ENCODE peak calls at places on chromosomes 11 and 22, in four cellular contexts. One of them, this sample, is unnamed.

GRCh38 chr22:44828193-44828592 is 75.8 kb downstream of the ARHGAP8 start:
- DNase-seq in A549: peak
- DNase-seq in Caco-2: peak
- DNase-seq in H1: peak
- DNase-seq in this sample: no peak

GRCh38 chr11:47306484-47306844 is 36.5 kb downstream of the MADD start:
- DNase-seq in H1: no peak
- DNase-seq in Caco-2: no peak
- DNase-seq in A549: no peak
- DNase-seq in this sample: no peak

GRCh38 chr11:131776211-131776610 is 405.8 kb downstream of the NTM start:
- DNase-seq in Caco-2: no peak
- DNase-seq in A549: no peak
- DNase-seq in H1: no peak
- DNase-seq in this sample: no peak

GRCh38 chr11:88555018-88555828 is 217.7 kb upstream of the CTSC start:
- DNase-seq in Caco-2: no peak
- DNase-seq in H1: no peak
- DNase-seq in A549: peak
- DNase-seq in this sample: peak

GRCh38 chr11:92457250-92457649 is 232.6 kb downstream of the FAT3 start:
- DNase-seq in H1: no peak
- DNase-seq in Caco-2: no peak
- DNase-seq in A549: no peak
- DNase-seq in this sample: no peak

GRCh38 chr11:114309517-114309916 is 13.3 kb downstream of the NNMT start:
- DNase-seq in Caco-2: no peak
- DNase-seq in H1: no peak
- DNase-seq in A549: no peak
- DNase-seq in this sample: no peak

GRCh38 chr11:35006389-35007128 is 90.1 kb downstream of the PDHX start:
- DNase-seq in Caco-2: no peak
- DNase-seq in H1: no peak
- DNase-seq in A549: no peak
- DNase-seq in this sample: no peak

GRCh38 chr11:66919938-66920337 is 38.2 kb downstream of the PC start:
- DNase-seq in H1: no peak
- DNase-seq in Caco-2: no peak
- DNase-seq in A549: no peak
- DNase-seq in this sample: no peak

GRCh38 chr11:1227551-1228182 is 4.8 kb downstream of the MUC5B start:
- DNase-seq in Caco-2: no peak
- DNase-seq in H1: no peak
- DNase-seq in A549: no peak
- DNase-seq in this sample: no peak
- H3K4me3 ChIP-seq in Caco-2: no peak
- H3K4me3 ChIP-seq in H1: no peak
- H3K4me3 ChIP-seq in A549: no peak
- H3K4me3 ChIP-seq in this sample: no peak

GRCh38 chr11:81570669-81571068 is 1163.0 kb downstream of the FAM181B start:
- DNase-seq in H1: no peak
- DNase-seq in Caco-2: no peak
- DNase-seq in A549: no peak
- DNase-seq in this sample: no peak
- TF ChIP-seq CTCF in H1: no peak
- TF ChIP-seq CTCF in Caco-2: no peak
- TF ChIP-seq CTCF in A549: no peak
- TF ChIP-seq CTCF in this sample: no peak

DNA sequence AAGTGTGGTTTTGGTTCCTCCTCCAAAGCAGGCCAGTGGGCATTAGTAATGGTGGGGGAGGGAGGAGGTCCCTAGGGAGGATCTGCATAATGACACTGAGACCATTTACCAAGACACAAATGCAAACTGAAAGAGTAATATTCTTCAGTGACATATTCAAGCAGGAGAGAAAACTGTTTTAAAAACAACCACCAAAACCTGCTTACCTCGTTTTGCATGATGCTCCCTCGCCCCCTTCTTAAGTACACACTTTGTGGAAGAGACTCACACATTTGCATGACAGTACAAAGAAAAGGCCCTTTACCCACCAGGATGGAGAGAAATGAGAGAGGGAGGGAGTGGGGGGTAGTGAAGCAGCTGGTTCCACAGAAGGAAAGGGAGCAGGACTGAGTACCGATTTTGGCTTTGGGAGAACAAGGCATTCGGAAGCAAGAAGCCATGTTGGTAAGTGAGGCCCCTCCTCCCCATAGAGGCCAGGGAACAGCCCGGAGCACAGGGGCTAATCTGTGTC is 13.0 kb upstream of the OPCML start:
- DNase-seq in H1: no peak
- DNase-seq in Caco-2: no peak
- DNase-seq in A549: no peak
- DNase-seq in this sample: no peak
- H3K4me3 ChIP-seq in H1: no peak
- H3K4me3 ChIP-seq in Caco-2: no peak
- H3K4me3 ChIP-seq in A549: no peak
- H3K4me3 ChIP-seq in this sample: no peak

GRCh38 chr11:21933095-21933494 is 259.8 kb upstream of the ANO5 start:
- DNase-seq in Caco-2: no peak
- DNase-seq in H1: no peak
- DNase-seq in A549: peak
- DNase-seq in this sample: no peak
- TF ChIP-seq CTCF in Caco-2: peak
- TF ChIP-seq CTCF in H1: no peak
- TF ChIP-seq CTCF in A549: peak
- TF ChIP-seq CTCF in this sample: peak

DNA sequence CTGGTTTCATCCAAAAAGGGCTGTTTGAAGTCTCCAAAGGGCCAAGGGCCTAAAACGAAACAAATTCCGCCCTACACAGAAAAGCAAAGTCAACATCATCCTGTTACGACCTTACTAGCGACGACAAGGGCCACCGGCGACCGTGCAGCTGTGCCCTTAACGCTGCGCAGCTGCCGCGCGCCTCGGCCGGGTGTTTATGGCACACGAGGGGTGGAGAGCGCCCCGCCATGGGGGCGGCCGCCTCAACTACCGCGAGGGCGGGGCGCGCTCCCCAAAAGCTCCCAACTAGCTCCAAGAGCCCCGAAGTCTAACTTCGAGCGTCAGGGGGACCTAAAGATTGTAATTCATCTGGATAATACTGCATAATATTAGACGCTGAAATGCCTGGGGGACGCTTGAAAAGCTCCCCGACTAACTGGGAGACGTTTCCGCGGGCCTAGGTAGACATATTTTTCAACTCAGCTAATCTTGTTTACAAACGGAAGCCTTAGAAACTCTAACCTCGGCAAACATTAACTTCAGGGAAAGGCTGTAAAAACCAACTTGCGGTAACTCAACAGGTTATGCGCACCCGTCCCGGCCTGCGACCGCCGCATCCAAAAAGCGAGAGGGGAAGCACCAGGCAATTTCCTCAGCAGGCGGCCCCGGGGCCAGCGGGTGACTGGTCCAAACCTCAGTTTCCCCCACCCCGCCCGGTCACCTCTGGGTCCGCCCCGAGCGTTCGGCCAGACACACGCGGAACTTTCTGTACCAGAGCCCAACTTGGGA is 688 bp downstream of the TMEM123 start:
- DNase-seq in Caco-2: peak
- DNase-seq in H1: peak
- DNase-seq in A549: peak
- DNase-seq in this sample: peak
- H3K4me3 ChIP-seq in Caco-2: peak
- H3K4me3 ChIP-seq in H1: peak
- H3K4me3 ChIP-seq in A549: peak
- H3K4me3 ChIP-seq in this sample: peak

GRCh38 chr22:46029036-46029435 is 52.1 kb upstream of the WNT7B start:
- DNase-seq in Caco-2: no peak
- DNase-seq in H1: no peak
- DNase-seq in A549: no peak
- DNase-seq in this sample: no peak

GRCh38 chr22:46028069-46028991 is 51.4 kb upstream of the WNT7B start:
- DNase-seq in A549: no peak
- DNase-seq in Caco-2: no peak
- DNase-seq in H1: no peak
- DNase-seq in this sample: no peak

GRCh38 chr22:46026907-46027218 is 49.9 kb upstream of the WNT7B start:
- DNase-seq in Caco-2: no peak
- DNase-seq in H1: no peak
- DNase-seq in A549: no peak
- DNase-seq in this sample: no peak

GRCh38 chr22:46025973-46026906 is 49.3 kb upstream of the WNT7B start:
- DNase-seq in Caco-2: no peak
- DNase-seq in H1: no peak
- DNase-seq in A549: no peak
- DNase-seq in this sample: no peak

DNA sequence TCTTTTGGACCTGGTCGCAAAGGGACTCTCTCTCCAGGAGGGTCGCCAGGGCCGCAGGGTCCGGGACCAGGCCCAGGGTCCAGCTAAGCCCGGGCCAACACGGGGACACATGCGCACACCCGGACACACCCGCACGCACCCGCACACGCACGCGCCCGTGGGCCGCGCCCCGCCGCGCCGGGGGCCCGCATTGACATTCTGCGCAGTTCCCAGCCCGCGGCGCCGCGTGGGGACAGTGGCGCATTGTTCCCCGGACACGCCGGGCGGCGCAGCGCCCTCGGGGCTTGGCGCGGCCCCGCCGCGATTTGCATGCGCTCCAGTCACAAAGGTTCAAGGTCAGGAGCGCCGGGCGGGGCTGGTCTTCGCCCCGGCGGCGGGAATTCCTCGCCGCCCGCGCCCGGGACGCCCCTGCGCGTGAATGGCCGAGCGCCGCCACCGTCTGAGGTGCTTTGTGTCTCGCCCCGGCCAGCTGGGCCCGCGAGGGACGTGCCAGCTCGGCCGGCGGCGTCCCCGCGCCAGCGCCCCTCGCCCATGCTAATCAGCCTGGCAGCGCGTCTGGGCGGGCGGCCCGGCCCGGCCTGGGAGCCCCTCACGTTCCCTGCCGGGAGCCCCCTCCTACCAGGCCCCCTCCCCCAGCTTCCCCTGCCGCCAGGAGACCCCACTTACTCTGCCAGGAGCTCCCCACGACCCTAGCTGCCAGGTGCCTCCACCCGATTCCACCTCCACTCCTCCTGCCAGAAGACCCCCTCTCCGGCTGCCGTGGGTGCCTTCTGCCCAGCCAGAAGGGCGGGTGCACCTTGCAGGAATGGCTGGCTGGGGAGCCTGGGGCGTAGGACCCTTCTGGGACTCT is 50.5 kb upstream of the WNT7B start:
- DNase-seq in A549: no peak
- DNase-seq in H1: no peak
- DNase-seq in Caco-2: peak
- DNase-seq in this sample: no peak
- TF ChIP-seq CTCF in A549: no peak
- TF ChIP-seq CTCF in H1: no peak
- TF ChIP-seq CTCF in Caco-2: no peak
- TF ChIP-seq CTCF in this sample: no peak

GRCh38 chr11:5107285-5107684 is 30.9 kb downstream of the OR52A5 start:
- DNase-seq in Caco-2: no peak
- DNase-seq in H1: no peak
- DNase-seq in A549: no peak
- DNase-seq in this sample: no peak

GRCh38 chr11:5103066-5103465 is 33.7 kb downstream of the OR52E1 start:
- DNase-seq in Caco-2: no peak
- DNase-seq in H1: no peak
- DNase-seq in A549: no peak
- DNase-seq in this sample: no peak

DNA sequence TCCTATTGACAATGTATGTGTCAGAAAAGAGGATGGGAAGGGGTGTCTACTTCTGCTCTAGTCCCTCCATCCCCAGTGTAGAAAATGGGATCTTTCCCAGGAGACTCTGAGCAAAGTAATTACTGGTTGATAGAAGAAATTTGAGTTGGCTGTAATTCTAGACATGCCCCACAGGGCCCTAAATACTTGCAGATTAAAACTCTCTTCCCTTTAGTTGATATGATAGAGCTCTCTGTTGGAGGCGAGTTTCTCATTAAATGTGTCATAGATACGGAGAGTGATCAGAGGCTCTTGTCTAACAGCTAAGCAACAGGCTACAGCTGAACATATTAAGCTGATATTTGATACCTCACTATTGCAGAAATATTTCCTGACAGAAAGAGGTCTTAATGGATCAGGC is 32.9 kb downstream of the OR52E1 start:
- DNase-seq in H1: no peak
- DNase-seq in Caco-2: no peak
- DNase-seq in A549: no peak
- DNase-seq in this sample: no peak
- H3K4me3 ChIP-seq in H1: no peak
- H3K4me3 ChIP-seq in Caco-2: no peak
- H3K4me3 ChIP-seq in A549: no peak
- H3K4me3 ChIP-seq in this sample: no peak